ENCODE peak calls at places on chromosomes 3 and 15, in six cellular contexts. W is stimulated activated CD4-positive, alpha-beta T cell treated with anti-CD3 and anti-CD28 coated beads, TNF-alpha, amount 100 ng/mL, for 4 hours; Z is RWPE1; C is stimulated activated CD8-positive, alpha-beta memory T cell treated with anti-CD3 and anti-CD28 coated beads, Interleukin-12 subunit alpha, Interleukin-12 subunit beta, amount 100 ng/mL, for 4 hours; L is activated T-cell treated with anti-CD3 and anti-CD28 coated beads, Interleukin-2, amount 50 U/mL, for 1 hour; N is activated naive CD4-positive, alpha-beta T cell treated with Interleukin-2 at 50 U/mL for 16 hours. E is an unnamed sample.

GRCh38 chr3:85594648-85595047 is 635.9 kb downstream of the CADM2 start:
- DNase-seq in W (no peak), Z (no peak), C (no peak), L (no peak), N (no peak), E (no peak)

GRCh38 chr3:165837058-165837525 is at the start of gene BCHE:
- DNase-seq in W (no peak), Z (no peak), C (no peak), L (no peak), N (no peak), E (no peak)

GRCh38 chr3:24373198-24373959 is 121.3 kb downstream of the THRB start:
- DNase-seq in W (no peak), Z (no peak), C (no peak), L (no peak), N (no peak), E (no peak)

GRCh38 chr3:22175899-22176298 is 424.9 kb upstream of the ZNF385D start:
- DNase-seq in W (no peak), Z (no peak), C (no peak), L (no peak), N (no peak), E (no peak)

GRCh38 chr3:195150194-195151118 is 120.5 kb downstream of the XXYLT1 start:
- DNase-seq in W (no peak), Z (no peak), C (no peak), L (no peak), N (peak; percentile 8), E (peak; percentile 46)

GRCh38 chr3:56683122-56683817 is at the start of gene TASOR:
- DNase-seq in W (peak; percentile 77), Z (peak; percentile 87), C (peak; percentile 79), L (peak; percentile 90), N (peak; percentile 88), E (peak; percentile 91)

GRCh38 chr3:66938338-66938963 is 59.7 kb upstream of the KBTBD8 start:
- DNase-seq in W (no peak), Z (peak; percentile 5), C (no peak), L (no peak), N (peak; percentile 4), E (peak; percentile 43)

GRCh38 chr15:85282504-85283115 is 97.8 kb upstream of the AKAP13 start:
- DNase-seq in W (no peak), Z (no peak), C (no peak), L (no peak), N (no peak), E (no peak)

GRCh38 chr15:66285462-66286280 is 7.7 kb upstream of the DIS3L start:
- DNase-seq in W (no peak), Z (no peak), C (no peak), L (no peak), N (no peak), E (no peak)

GRCh38 chr3:15409239-15409638 is 18.1 kb downstream of the METTL6 start:
- DNase-seq in W (no peak), Z (no peak), C (no peak), L (no peak), N (no peak), E (no peak)

GRCh38 chr15:88606437-88606794 is 14.7 kb upstream of the AEN start:
- DNase-seq in W (no peak), Z (no peak), C (no peak), L (no peak), N (no peak), E (no peak)

GRCh38 chr15:66229790-66230460 is 23.6 kb downstream of the MEGF11 start:
- DNase-seq in W (no peak), Z (no peak), C (no peak), L (no peak), N (no peak), E (no peak)

GRCh38 chr15:96354731-96355560 is 24.4 kb downstream of the NR2F2 start:
- DNase-seq in W (no peak), Z (no peak), C (no peak), L (no peak), N (no peak), E (no peak)

GRCh38 chr3:135034881-135035440 is 239.9 kb downstream of the EPHB1 start:
- DNase-seq in W (no peak), Z (no peak), C (no peak), L (no peak), N (no peak), E (no peak)

GRCh38 chr3:152524198-152525140 is 255.7 kb downstream of the MBNL1 start:
- DNase-seq in W (no peak), Z (peak; percentile 9), C (no peak), L (no peak), N (peak; percentile 16), E (peak; percentile 60)

GRCh38 chr3:50529996-50530706 is 26.7 kb upstream of the CACNA2D2 start:
- DNase-seq in W (no peak), Z (no peak), C (no peak), L (no peak), N (no peak), E (no peak)

GRCh38 chr15:100112636-100113305 is 229.0 kb downstream of the ADAMTS17 start:
- DNase-seq in W (no peak), Z (no peak), C (no peak), L (no peak), N (no peak), E (no peak)

GRCh38 chr3:192501427-192501826 is 225.9 kb downstream of the FGF12 start:
- DNase-seq in W (no peak), Z (no peak), C (no peak), L (no peak), N (no peak), E (no peak)

GRCh38 chr3:66393486-66394260 is 107.1 kb downstream of the LRIG1 start:
- DNase-seq in W (no peak), Z (no peak), C (peak; percentile 20), L (peak; percentile 52), N (peak; percentile 41), E (peak; percentile 73)

GRCh38 chr3:106510206-106510605 is 641.4 kb upstream of the CBLB start:
- DNase-seq in W (no peak), Z (no peak), C (no peak), L (no peak), N (no peak), E (no peak)

GRCh38 chr3:113695818-113696645 is at the start of gene USF3:
- DNase-seq in W (peak; percentile 76), Z (peak; percentile 87), C (peak; percentile 78), L (peak; percentile 89), N (peak; percentile 82), E (peak; percentile 90)

GRCh38 chr15:67947254-67948039 is 106.7 kb upstream of the PIAS1 start:
- DNase-seq in W (no peak), Z (no peak), C (no peak), L (no peak), N (no peak), E (no peak)

GRCh38 chr15:66803182-66803729 is 101.2 kb downstream of the SMAD6 start:
- DNase-seq in W (no peak), Z (peak; percentile 96), C (no peak), L (no peak), N (no peak), E (no peak)

GRCh38 chr3:193974147-193974546 is 161.8 kb upstream of the HES1 start:
- DNase-seq in W (no peak), Z (no peak), C (no peak), L (no peak), N (no peak), E (no peak)

GRCh38 chr15:100783760-100784492 is 95.7 kb upstream of the ALDH1A3 start:
- DNase-seq in W (no peak), Z (no peak), C (no peak), L (no peak), N (no peak), E (no peak)

GRCh38 chr15:57654136-57654845 is 52.2 kb upstream of the POLR2M start:
- DNase-seq in W (no peak), Z (no peak), C (no peak), L (no peak), N (no peak), E (no peak)

GRCh38 chr3:174100744-174101143 is 703.2 kb downstream of the NLGN1 start:
- DNase-seq in W (no peak), Z (no peak), C (no peak), L (no peak), N (no peak), E (no peak)

GRCh38 chr15:30923429-30923828 is 19.7 kb downstream of the FAN1 start:
- DNase-seq in W (no peak), Z (no peak), C (no peak), L (no peak), N (no peak), E (no peak)

GRCh38 chr3:30505866-30506517 is 100.4 kb upstream of the TGFBR2 start:
- DNase-seq in W (no peak), Z (no peak), C (no peak), L (no peak), N (no peak), E (no peak)

GRCh38 chr15:75156306-75157215 is 45.1 kb upstream of the C15orf39 start:
- DNase-seq in W (no peak), Z (no peak), C (no peak), L (no peak), N (no peak), E (no peak)

GRCh38 chr15:78195735-78196201 is 38.6 kb downstream of the ACSBG1 start:
- DNase-seq in W (peak; percentile 13), Z (peak; percentile 67), C (peak; percentile 12), L (peak; percentile 61), N (peak; percentile 41), E (peak; percentile 61)

GRCh38 chr3:127252446-127252845 is 35.4 kb downstream of the PRR20G start:
- DNase-seq in W (no peak), Z (no peak), C (no peak), L (no peak), N (no peak), E (peak; percentile 7)

GRCh38 chr3:187750513-187751123 is 5.3 kb upstream of the BCL6 start:
- DNase-seq in W (no peak), Z (no peak), C (no peak), L (no peak), N (no peak), E (no peak)

GRCh38 chr3:178404966-178405365 is 131.3 kb upstream of the KCNMB2 start:
- DNase-seq in W (no peak), Z (no peak), C (no peak), L (no peak), N (no peak), E (no peak)

GRCh38 chr3:138511990-138512389 is 77.6 kb downstream of the ESYT3 start:
- DNase-seq in W (no peak), Z (no peak), C (no peak), L (no peak), N (no peak), E (no peak)

GRCh38 chr3:183298708-183299153 is 45.7 kb downstream of the B3GNT5 start:
- DNase-seq in W (no peak), Z (peak; percentile 23), C (no peak), L (no peak), N (no peak), E (no peak)

GRCh38 chr3:78687520-78687919 is 1080.3 kb downstream of the ROBO1 start:
- DNase-seq in W (no peak), Z (no peak), C (no peak), L (no peak), N (no peak), E (no peak)

GRCh38 chr3:130384547-130384946 is 39.1 kb downstream of the COL6A5 start:
- DNase-seq in W (no peak), Z (no peak), C (no peak), L (no peak), N (no peak), E (no peak)

GRCh38 chr3:53046171-53047170 is 598 bp upstream of the SFMBT1 start:
- DNase-seq in W (peak; percentile 43), Z (peak; percentile 30), C (peak; percentile 55), L (peak; percentile 80), N (peak; percentile 62), E (peak; percentile 81)

E was measured in activated CD8-positive, alpha-beta memory T cell treated with anti-CD3 and anti-CD28 coated beads, Interleukin-2, amount 10 ng/mL, durations not matched to agents 7 days and 5 days.